ENCODE peak calls at places on chromosomes 7 and 10, in nine cellular contexts. M is fibroblast of mammary gland, H is neural progenitor cell, A is GM06990, N is endothelial cell, J is mucosa of descending colon, R is endodermal cell, C is psoas muscle, Q is GM12865. S is an unnamed sample.
A peak's percentile ranks its signal among the peaks of the same experiment; 100 is the strongest.

GRCh38 chr10:102669206-102670064 is 25.2 kb downstream of the TRIM8 start:
- DNase-seq in M (peak; percentile 41), H (peak; percentile 48), A (no peak), N (no peak), J (peak; percentile 65), R (peak; percentile 77), C (peak; percentile 88), Q (no peak), S (no peak)

GRCh38 chr10:124119933-124120332 is 26.5 kb upstream of the CHST15 start:
- DNase-seq in M (no peak), H (no peak), A (no peak), N (peak; percentile 80), J (no peak), R (no peak), C (peak; percentile 68), Q (no peak), S (no peak)

GRCh38 chr10:111076682-111077661 is at the start of gene ADRA2A:
- DNase-seq in M (peak; percentile 34), H (peak; percentile 88), A (peak; percentile 29), N (peak; percentile 60), J (peak; percentile 79), R (peak; percentile 88), C (no peak), Q (no peak), S (no peak)

GRCh38 chr7:6648815-6649104 is 11.6 kb downstream of the ZNF316 start:
- DNase-seq in M (no peak), H (no peak), A (no peak), N (no peak), J (peak; percentile 23), R (peak; percentile 22), C (peak; percentile 19), Q (no peak), S (no peak)

GRCh38 chr7:147081117-147081516 is 964.5 kb downstream of the CNTNAP2 start:
- DNase-seq in M (no peak), H (no peak), A (no peak), N (no peak), J (no peak), R (no peak), C (no peak), Q (no peak), S (no peak)

GRCh38 chr7:151623766-151624165 is 104.1 kb upstream of the RHEB start:
- DNase-seq in M (peak; percentile 48), H (no peak), A (no peak), N (no peak), J (no peak), R (no peak), C (no peak), Q (no peak), S (no peak)

GRCh38 chr10:32141018-32141807 is 85.0 kb upstream of the KIF5B start:
- DNase-seq in M (peak; percentile 72), H (no peak), A (no peak), N (no peak), J (no peak), R (no peak), C (no peak), Q (no peak), S (no peak)

GRCh38 chr7:104267701-104268368 is 60.0 kb upstream of the ORC5 start:
- DNase-seq in M (peak; percentile 51), H (no peak), A (no peak), N (no peak), J (no peak), R (no peak), C (no peak), Q (no peak), S (no peak)

GRCh38 chr7:94763268-94763667 is 107.3 kb upstream of the SGCE start:
- DNase-seq in M (peak; percentile 92), H (no peak), A (no peak), N (no peak), J (no peak), R (no peak), C (no peak), Q (peak; percentile 29), S (no peak)

GRCh38 chr10:5502903-5503835 is 3.8 kb upstream of the CALML5 start:
- DNase-seq in M (no peak), H (no peak), A (no peak), N (no peak), J (peak; percentile 54), R (no peak), C (peak; percentile 32), Q (no peak), S (no peak)

GRCh38 chr7:120233338-120233737 is 39.6 kb upstream of the KCND2 start:
- DNase-seq in M (no peak), H (no peak), A (no peak), N (no peak), J (no peak), R (no peak), C (no peak), Q (no peak), S (no peak)

GRCh38 chr7:86453454-86453853 is 190.3 kb upstream of the GRM3 start:
- DNase-seq in M (no peak), H (no peak), A (no peak), N (no peak), J (no peak), R (peak; percentile 70), C (no peak), Q (no peak), S (no peak)

GRCh38 chr10:33743429-33743857 is 409.0 kb upstream of the NRP1 start:
- DNase-seq in M (no peak), H (no peak), A (peak; percentile 62), N (no peak), J (no peak), R (no peak), C (no peak), Q (peak; percentile 80), S (no peak)

GRCh38 chr7:98217623-98218582 is 6.7 kb downstream of the BHLHA15 start:
- DNase-seq in M (no peak), H (peak; percentile 75), A (no peak), N (peak; percentile 34), J (peak; percentile 57), R (no peak), C (peak; percentile 46), Q (no peak), S (no peak)

GRCh38 chr7:140595468-140596147 is 45.0 kb downstream of the DENND2A start:
- DNase-seq in M (peak; percentile 18), H (no peak), A (no peak), N (no peak), J (no peak), R (no peak), C (peak; percentile 71), Q (no peak), S (no peak)
- TF ChIP-seq CTCF in M (no peak), H (no peak), A (no peak), N (no peak), J (no peak), R (no peak), C (no peak), Q (no peak), S (no peak)

DNA sequence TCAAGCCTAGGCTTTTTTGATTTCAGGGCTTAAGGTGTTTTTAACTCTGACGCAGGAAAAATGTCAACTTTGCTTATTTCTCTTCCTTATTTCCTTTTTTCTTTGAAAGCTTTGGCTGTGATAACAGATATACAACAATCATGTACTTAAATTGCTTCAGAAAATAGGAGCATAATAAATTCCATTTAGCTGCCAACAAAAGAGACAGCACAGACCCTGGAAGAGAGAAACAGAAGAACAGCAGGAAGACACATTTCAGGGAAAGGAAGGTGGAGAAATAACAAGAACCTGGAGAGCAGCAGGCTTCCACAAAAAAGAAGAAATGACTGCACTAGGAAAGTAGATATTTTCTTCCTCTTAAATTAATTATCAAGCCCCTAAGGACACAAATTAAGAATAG is 61.6 kb downstream of the IQUB start:
- DNase-seq in M (no peak), H (peak; percentile 6), A (no peak), N (no peak), J (no peak), R (no peak), C (no peak), Q (no peak), S (no peak)
- TF ChIP-seq CTCF in M (no peak), H (no peak), A (no peak), N (no peak), J (no peak), R (no peak), C (no peak), Q (no peak), S (no peak)

DNA sequence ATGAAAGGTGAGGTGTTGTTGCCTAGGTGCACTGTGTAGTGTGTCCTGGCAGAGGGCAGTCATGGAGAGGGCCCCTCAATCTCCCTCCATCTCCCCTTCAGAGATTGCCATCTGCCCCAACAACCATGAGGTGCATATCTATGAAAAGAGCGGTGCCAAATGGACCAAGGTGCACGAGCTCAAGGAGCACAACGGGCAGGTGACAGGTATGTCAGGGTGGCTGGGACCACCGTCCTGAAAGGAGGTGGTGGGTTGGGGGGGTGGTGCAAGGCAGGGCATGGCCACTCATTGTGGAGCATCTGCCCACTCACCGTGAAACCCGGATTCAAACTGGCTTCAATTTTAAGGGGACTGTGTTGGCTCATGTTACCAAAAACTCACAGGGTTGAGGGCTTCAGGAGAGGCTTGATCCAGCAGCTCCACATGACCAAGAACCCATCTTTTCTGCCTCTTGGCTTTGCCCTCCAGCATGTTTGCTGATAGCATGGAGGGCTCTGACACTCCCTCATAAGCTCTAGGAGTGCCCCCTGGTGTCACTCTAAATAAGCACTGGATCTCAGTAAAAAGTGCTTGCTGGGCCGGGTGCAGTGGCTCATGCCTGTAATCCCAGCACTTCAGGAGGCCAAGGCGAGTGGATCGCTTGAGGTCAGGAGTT is 12.2 kb downstream of the ARPC1B start:
- DNase-seq in M (peak; percentile 66), H (no peak), A (no peak), N (no peak), J (no peak), R (no peak), C (no peak), Q (peak; percentile 59), S (no peak)
- TF ChIP-seq CTCF in M (peak; percentile 42), H (peak; percentile 19), A (peak; percentile 48), N (no peak), J (no peak), R (peak; percentile 60), C (no peak), Q (peak; percentile 30), S (peak; percentile 63)

GRCh38 chr7:111495173-111495572 is 67.1 kb downstream of the IMMP2L start:
- DNase-seq in M (no peak), H (no peak), A (no peak), N (no peak), J (no peak), R (no peak), C (no peak), Q (no peak), S (no peak)

GRCh38 chr7:111498608-111499007 is 63.7 kb downstream of the IMMP2L start:
- DNase-seq in M (no peak), H (no peak), A (no peak), N (no peak), J (no peak), R (no peak), C (no peak), Q (no peak), S (no peak)

GRCh38 chr7:111499027-111499426 is 63.3 kb downstream of the IMMP2L start:
- DNase-seq in M (peak; percentile 91), H (no peak), A (no peak), N (no peak), J (no peak), R (no peak), C (no peak), Q (no peak), S (no peak)
- TF ChIP-seq CTCF in M (no peak), H (no peak), A (no peak), N (no peak), J (no peak), R (no peak), C (no peak), Q (no peak), S (no peak)